ENCODE peak calls at places on chromosomes 7 and 10, in five cellular contexts. One of them, this sample, is unnamed.

GRCh38 chr10:29689001-29689400 is 54.2 kb upstream of the SVIL start:
- DNase-seq in chondrocyte: no peak
- DNase-seq in psoas muscle: no peak
- DNase-seq in tibial artery: no peak
- DNase-seq in neural crest cell: no peak
- DNase-seq in this sample: no peak

GRCh38 chr10:70672993-70673928 is 955 bp downstream of the ADAMTS14 start:
- DNase-seq in chondrocyte: peak; percentile 79
- DNase-seq in psoas muscle: no peak
- DNase-seq in tibial artery: no peak
- DNase-seq in neural crest cell: no peak
- DNase-seq in this sample: peak; percentile 47

GRCh38 chr10:111098679-111099437 is 22.0 kb downstream of the ADRA2A start:
- DNase-seq in chondrocyte: no peak
- DNase-seq in psoas muscle: no peak
- DNase-seq in tibial artery: peak; percentile 48
- DNase-seq in neural crest cell: no peak
- DNase-seq in this sample: no peak

GRCh38 chr7:16171928-16172327 is 249.4 kb downstream of the CRPPA start:
- DNase-seq in chondrocyte: no peak
- DNase-seq in psoas muscle: no peak
- DNase-seq in tibial artery: no peak
- DNase-seq in neural crest cell: no peak
- DNase-seq in this sample: no peak

GRCh38 chr7:130758429-130759056 is 24.5 kb upstream of the KLF14 start:
- DNase-seq in chondrocyte: no peak
- DNase-seq in psoas muscle: no peak
- DNase-seq in tibial artery: no peak
- DNase-seq in neural crest cell: no peak
- DNase-seq in this sample: no peak

GRCh38 chr10:74586088-74586585 is 240.3 kb upstream of the KAT6B start:
- DNase-seq in chondrocyte: no peak
- DNase-seq in psoas muscle: no peak
- DNase-seq in tibial artery: no peak
- DNase-seq in neural crest cell: no peak
- DNase-seq in this sample: no peak

GRCh38 chr10:14926722-14927416 is 27.0 kb downstream of the DCLRE1C start:
- DNase-seq in chondrocyte: no peak
- DNase-seq in psoas muscle: no peak
- DNase-seq in tibial artery: no peak
- DNase-seq in neural crest cell: no peak
- DNase-seq in this sample: no peak

GRCh38 chr7:97819161-97819560 is 53.0 kb downstream of the ASNS start:
- DNase-seq in chondrocyte: no peak
- DNase-seq in psoas muscle: no peak
- DNase-seq in tibial artery: no peak
- DNase-seq in neural crest cell: no peak
- DNase-seq in this sample: no peak

GRCh38 chr7:86904949-86905834 is 154.3 kb downstream of the ELAPOR2 start:
- DNase-seq in chondrocyte: no peak
- DNase-seq in psoas muscle: no peak
- DNase-seq in tibial artery: no peak
- DNase-seq in neural crest cell: peak; percentile 29
- DNase-seq in this sample: no peak

DNA sequence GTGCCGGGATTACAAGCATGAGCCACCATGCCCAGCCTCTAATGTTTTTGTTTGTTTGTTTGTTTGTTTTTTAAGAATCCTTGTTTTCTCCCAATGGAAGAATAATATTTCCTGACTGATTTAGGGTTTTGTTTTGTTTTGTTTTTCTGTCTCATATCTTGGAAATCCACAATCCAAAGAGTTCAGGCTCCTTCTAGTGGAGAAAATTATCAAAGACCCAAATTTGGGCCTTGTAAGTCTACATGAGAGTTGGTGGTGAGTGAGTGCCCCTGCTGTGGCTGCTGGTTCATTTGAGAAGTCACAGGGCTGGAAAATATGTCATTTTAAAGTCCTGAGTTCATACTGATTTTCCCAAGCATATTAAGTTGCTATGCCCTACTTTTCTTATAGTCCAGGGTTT is 33.5 kb upstream of the KLHL7 start:
- DNase-seq in chondrocyte: no peak
- DNase-seq in psoas muscle: no peak
- DNase-seq in tibial artery: no peak
- DNase-seq in neural crest cell: no peak
- DNase-seq in this sample: no peak
- TF ChIP-seq CTCF in chondrocyte: peak; percentile 68
- TF ChIP-seq CTCF in psoas muscle: no peak
- TF ChIP-seq CTCF in tibial artery: no peak
- TF ChIP-seq CTCF in neural crest cell: no peak
- TF ChIP-seq CTCF in this sample: no peak

DNA sequence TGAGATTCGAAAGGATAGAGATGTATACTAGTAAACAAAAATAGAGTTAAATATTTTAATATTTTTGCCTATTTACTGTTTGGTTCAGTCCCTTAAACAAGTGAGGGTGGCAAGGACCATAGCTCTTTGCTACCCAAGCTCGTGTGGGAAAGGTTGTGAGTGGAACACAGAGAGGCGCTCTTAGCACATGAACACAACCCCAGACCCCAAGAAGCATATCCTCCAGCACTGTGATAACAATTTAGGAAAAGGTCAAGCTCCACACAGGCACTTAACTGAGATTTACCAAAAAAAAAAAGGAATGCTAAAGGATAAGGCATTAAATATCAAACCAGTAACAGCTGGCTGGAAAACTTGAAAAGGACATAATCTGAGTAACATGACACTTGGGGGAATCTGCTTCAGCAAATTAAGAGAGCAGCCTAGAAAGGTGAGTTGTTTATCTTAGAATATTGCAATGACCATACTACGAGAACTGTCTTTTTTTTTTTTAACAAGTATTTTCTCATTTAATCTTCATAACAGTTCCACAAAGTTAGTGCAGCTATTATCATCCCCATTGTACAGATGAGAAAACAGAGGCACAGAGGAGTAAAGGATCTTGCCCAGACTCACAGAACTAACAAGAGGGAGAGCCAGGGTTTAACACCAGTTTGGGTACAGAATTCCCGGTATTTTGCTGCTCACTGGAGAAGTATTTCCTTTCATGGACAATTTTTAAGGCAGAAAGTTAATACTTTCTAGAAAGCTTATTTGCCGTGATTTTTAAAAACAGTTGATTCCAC is 303.5 kb upstream of the AOAH start:
- DNase-seq in chondrocyte: no peak
- DNase-seq in psoas muscle: no peak
- DNase-seq in tibial artery: no peak
- DNase-seq in neural crest cell: no peak
- DNase-seq in this sample: no peak
- TF ChIP-seq CTCF in chondrocyte: no peak
- TF ChIP-seq CTCF in psoas muscle: no peak
- TF ChIP-seq CTCF in tibial artery: no peak
- TF ChIP-seq CTCF in neural crest cell: no peak
- TF ChIP-seq CTCF in this sample: no peak

GRCh38 chr10:118241229-118242137 is 100.6 kb downstream of the FAM204A start:
- DNase-seq in chondrocyte: no peak
- DNase-seq in psoas muscle: peak; percentile 83
- DNase-seq in tibial artery: peak; percentile 87
- DNase-seq in neural crest cell: peak; percentile 89
- DNase-seq in this sample: peak; percentile 87
- TF ChIP-seq CTCF in chondrocyte: peak; percentile 95
- TF ChIP-seq CTCF in psoas muscle: peak; percentile 93
- TF ChIP-seq CTCF in tibial artery: peak; percentile 86
- TF ChIP-seq CTCF in neural crest cell: peak; percentile 96
- TF ChIP-seq CTCF in this sample: peak; percentile 94

GRCh38 chr10:24884793-24885192 is 67.6 kb downstream of the PRTFDC1 start:
- DNase-seq in chondrocyte: no peak
- DNase-seq in psoas muscle: no peak
- DNase-seq in tibial artery: no peak
- DNase-seq in neural crest cell: no peak
- DNase-seq in this sample: no peak
- TF ChIP-seq CTCF in chondrocyte: peak; percentile 14
- TF ChIP-seq CTCF in psoas muscle: no peak
- TF ChIP-seq CTCF in tibial artery: no peak
- TF ChIP-seq CTCF in neural crest cell: no peak
- TF ChIP-seq CTCF in this sample: no peak

GRCh38 chr10:31353574-31353973 is 34.6 kb downstream of the ZEB1 start:
- DNase-seq in chondrocyte: no peak
- DNase-seq in psoas muscle: no peak
- DNase-seq in tibial artery: no peak
- DNase-seq in neural crest cell: no peak
- DNase-seq in this sample: no peak
- TF ChIP-seq CTCF in chondrocyte: peak; percentile 41
- TF ChIP-seq CTCF in psoas muscle: peak; percentile 23
- TF ChIP-seq CTCF in tibial artery: no peak
- TF ChIP-seq CTCF in neural crest cell: peak; percentile 28
- TF ChIP-seq CTCF in this sample: no peak

GRCh38 chr10:118383063-118383689 is 41.1 kb upstream of the FAM204A start:
- DNase-seq in chondrocyte: no peak
- DNase-seq in psoas muscle: no peak
- DNase-seq in tibial artery: no peak
- DNase-seq in neural crest cell: no peak
- DNase-seq in this sample: no peak
- TF ChIP-seq CTCF in chondrocyte: no peak
- TF ChIP-seq CTCF in psoas muscle: no peak
- TF ChIP-seq CTCF in tibial artery: no peak
- TF ChIP-seq CTCF in neural crest cell: no peak
- TF ChIP-seq CTCF in this sample: no peak

GRCh38 chr7:84914598-84914997 is 272.3 kb downstream of the SEMA3D start:
- DNase-seq in chondrocyte: no peak
- DNase-seq in psoas muscle: no peak
- DNase-seq in tibial artery: no peak
- DNase-seq in neural crest cell: no peak
- DNase-seq in this sample: no peak
- TF ChIP-seq CTCF in chondrocyte: no peak
- TF ChIP-seq CTCF in psoas muscle: no peak
- TF ChIP-seq CTCF in tibial artery: no peak
- TF ChIP-seq CTCF in neural crest cell: no peak
- TF ChIP-seq CTCF in this sample: no peak

GRCh38 chr10:101895781-101896180 is 52.2 kb upstream of the KCNIP2 start:
- DNase-seq in chondrocyte: no peak
- DNase-seq in psoas muscle: no peak
- DNase-seq in tibial artery: no peak
- DNase-seq in neural crest cell: no peak
- DNase-seq in this sample: no peak
- TF ChIP-seq CTCF in chondrocyte: no peak
- TF ChIP-seq CTCF in psoas muscle: no peak
- TF ChIP-seq CTCF in tibial artery: no peak
- TF ChIP-seq CTCF in neural crest cell: no peak
- TF ChIP-seq CTCF in this sample: no peak

This sample was measured in glutamatergic neuron.